ENCODE peak calls at places on chromosomes 2 and 18, in four cellular contexts. F is fibroblast of lung, M is AG04449, X is upper lobe of right lung. B is an unnamed sample.

GRCh38 chr2:20422679-20423271 is 24.1 kb upstream of the RHOB start:
- DNase-seq in F (peak), M (no peak), X (no peak), B (no peak)

GRCh38 chr2:84450288-84451227 is 8.5 kb downstream of the SUCLG1 start:
- DNase-seq in F (no peak), M (no peak), X (no peak), B (no peak)

GRCh38 chr2:238787507-238787906 is 60.4 kb upstream of the TWIST2 start:
- DNase-seq in F (no peak), M (no peak), X (no peak), B (no peak)

GRCh38 chr18:9147440-9148238 is 11.1 kb downstream of the ANKRD12 start:
- DNase-seq in F (peak), M (peak), X (no peak), B (peak)

GRCh38 chr2:2902551-2903216 is 474.9 kb downstream of the EIPR1 start:
- DNase-seq in F (no peak), M (no peak), X (no peak), B (no peak)

GRCh38 chr2:231526341-231527090 is 3.7 kb downstream of the NMUR1 start:
- DNase-seq in F (no peak), M (no peak), X (peak), B (no peak)

GRCh38 chr18:7170292-7170691 is 52.7 kb upstream of the LAMA1 start:
- DNase-seq in F (no peak), M (no peak), X (no peak), B (no peak)

GRCh38 chr2:100953406-100954043 is 48.6 kb upstream of the RPL31 start:
- DNase-seq in F (no peak), M (no peak), X (no peak), B (no peak)

GRCh38 chr2:85353876-85354285 is 447 bp downstream of the RETSAT start:
- DNase-seq in F (peak), M (no peak), X (peak), B (no peak)

GRCh38 chr18:32802606-32803451 is 30.0 kb upstream of the KLHL14 start:
- DNase-seq in F (no peak), M (no peak), X (no peak), B (no peak)
- H3K4me3 ChIP-seq in F (no peak), M (no peak), X (no peak), B (no peak)

GRCh38 chr2:144454466-144455287 is 65.2 kb downstream of the ZEB2 start:
- DNase-seq in F (no peak), M (no peak), X (no peak), B (no peak)
- H3K4me3 ChIP-seq in F (peak), M (no peak), X (no peak), B (peak)

GRCh38 chr2:142716463-142717242 is 160.8 kb upstream of the KYNU start:
- DNase-seq in F (peak), M (no peak), X (no peak), B (no peak)
- H3K4me3 ChIP-seq in F (no peak), M (no peak), X (no peak), B (no peak)

GRCh38 chr2:113126845-113127645 is at the start of gene IL1RN:
- DNase-seq in F (no peak), M (no peak), X (no peak), B (no peak)
- H3K4me3 ChIP-seq in F (no peak), M (no peak), X (peak), B (no peak)

GRCh38 chr2:226031078-226031937 is 631.8 kb downstream of the NYAP2 start:
- DNase-seq in F (peak), M (no peak), X (peak), B (peak)
- H3K4me3 ChIP-seq in F (peak), M (peak), X (peak), B (peak)

GRCh38 chr18:12372406-12372805 is 4.6 kb downstream of the AFG3L2 start:
- DNase-seq in F (no peak), M (no peak), X (no peak), B (no peak)

GRCh38 chr18:12373032-12373770 is 3.8 kb downstream of the AFG3L2 start:
- DNase-seq in F (peak), M (no peak), X (no peak), B (no peak)

GRCh38 chr18:12374398-12374797 is 2.6 kb downstream of the AFG3L2 start:
- DNase-seq in F (no peak), M (no peak), X (no peak), B (no peak)

GRCh38 chr18:12371590-12371989 is 5.4 kb downstream of the AFG3L2 start:
- DNase-seq in F (no peak), M (no peak), X (no peak), B (no peak)

DNA sequence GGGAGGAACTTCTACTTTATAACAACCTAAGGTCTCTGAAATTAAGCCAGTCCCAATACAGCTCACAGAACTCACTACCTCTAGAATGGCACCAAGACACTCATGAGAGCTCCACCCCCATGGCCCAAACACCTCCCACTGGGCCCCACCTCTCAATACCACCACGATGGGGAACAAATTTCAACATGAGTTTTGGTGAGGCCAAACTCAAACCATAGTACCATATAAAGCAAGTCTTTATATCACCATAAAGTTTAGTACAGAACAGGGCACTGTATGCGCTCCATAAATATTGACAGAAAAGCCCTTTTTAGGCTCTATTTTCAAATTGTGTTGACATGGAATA is 3.3 kb downstream of the AFG3L2 start:
- DNase-seq in F (no peak), M (no peak), X (no peak), B (no peak)
- H3K4me3 ChIP-seq in F (no peak), M (no peak), X (no peak), B (no peak)

DNA sequence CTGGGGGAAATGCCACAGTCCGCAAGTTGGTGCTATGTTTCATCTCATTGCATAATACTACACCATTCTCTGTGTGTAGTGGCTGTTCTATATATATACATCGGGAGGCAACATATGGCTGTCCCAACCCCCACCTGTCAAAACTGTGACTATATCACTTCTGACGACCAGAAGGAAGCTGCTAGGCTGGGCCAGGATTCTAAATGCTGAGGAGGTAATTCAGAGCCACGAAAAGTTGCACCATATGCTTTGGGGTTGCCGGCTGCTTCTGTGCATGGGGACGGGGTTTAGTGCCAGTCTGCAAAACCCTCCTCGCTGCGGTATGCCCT is 117.3 kb downstream of the MSH2 start:
- DNase-seq in F (no peak), M (no peak), X (no peak), B (no peak)
- H3K4me3 ChIP-seq in F (peak), M (peak), X (no peak), B (peak)

GRCh38 chr2:42196403-42197267 is 27.5 kb downstream of the EML4 start:
- DNase-seq in F (peak), M (no peak), X (no peak), B (peak)

GRCh38 chr2:42194428-42194827 is 25.3 kb downstream of the EML4 start:
- DNase-seq in F (no peak), M (no peak), X (no peak), B (no peak)

GRCh38 chr2:42197792-42198191 is 28.6 kb downstream of the EML4 start:
- DNase-seq in F (no peak), M (no peak), X (no peak), B (no peak)

GRCh38 chr2:42195559-42195958 is 26.4 kb downstream of the EML4 start:
- DNase-seq in F (peak), M (no peak), X (no peak), B (no peak)

GRCh38 chr2:42196070-42196402 is 26.9 kb downstream of the EML4 start:
- DNase-seq in F (no peak), M (no peak), X (no peak), B (no peak)
- H3K4me3 ChIP-seq in F (no peak), M (no peak), X (no peak), B (no peak)

B was measured in HFF-Myc.